ENCODE peak calls at places on chromosomes 1 and 21, in four cellular contexts. X is HT1080, W is AG09319, E is NT2/D1. H is an unnamed sample.

GRCh38 chr1:41503507-41504125 is 19.1 kb upstream of the EDN2 start:
- DNase-seq in E (no peak), X (no peak), W (peak; percentile 38), H (no peak)

GRCh38 chr21:21460979-21461378 is 462.8 kb downstream of the NCAM2 start:
- DNase-seq in E (no peak), X (no peak), W (no peak), H (no peak)

GRCh38 chr1:66533804-66534745 is at the start of gene SGIP1:
- DNase-seq in W (no peak), X (no peak), E (peak; percentile 28), H (peak; percentile 55)

GRCh38 chr1:93816970-93817738 is 61.9 kb downstream of the DNTTIP2 start:
- DNase-seq in E (no peak), X (peak; percentile 90), W (no peak), H (no peak)

GRCh38 chr1:226646026-226646869 is 92.8 kb downstream of the ITPKB start:
- DNase-seq in W (no peak), X (no peak), E (no peak), H (no peak)

GRCh38 chr21:38853421-38853919 is 47.7 kb downstream of the ETS2 start:
- DNase-seq in X (peak; percentile 98), W (no peak), E (no peak), H (no peak)

GRCh38 chr1:204203206-204203767 is 7.0 kb upstream of the KISS1 start:
- DNase-seq in X (no peak), E (no peak), W (no peak), H (no peak)

GRCh38 chr1:211287218-211287617 is 28.1 kb downstream of the RCOR3 start:
- DNase-seq in X (no peak), W (no peak), E (no peak), H (no peak)

GRCh38 chr1:27862671-27863551 is 9.4 kb upstream of the THEMIS2 start:
- DNase-seq in W (peak; percentile 96), E (peak; percentile 46), X (peak; percentile 98), H (peak; percentile 100)

GRCh38 chr1:220528049-220528678 is at the start of gene MARK1:
- DNase-seq in E (peak; percentile 55), X (peak; percentile 60), W (no peak), H (no peak)

GRCh38 chr1:118118469-118118868 is 66.6 kb downstream of the SPAG17 start:
- DNase-seq in W (no peak), X (no peak), E (no peak), H (no peak)

GRCh38 chr1:43953361-43953760 is 6.6 kb downstream of the IPO13 start:
- DNase-seq in E (no peak), W (no peak), X (no peak), H (no peak)

GRCh38 chr1:20322081-20322824 is 31.6 kb downstream of the VWA5B1 start:
- DNase-seq in W (no peak), E (no peak), X (no peak), H (no peak)

GRCh38 chr21:43603641-43604504 is 55.4 kb downstream of the HSF2BP start:
- DNase-seq in E (no peak), X (peak; percentile 53), W (no peak), H (no peak)

GRCh38 chr1:27122652-27123051 is 32.3 kb downstream of the SLC9A1 start:
- DNase-seq in W (no peak), X (peak; percentile 84), E (no peak), H (no peak)

GRCh38 chr21:35711661-35712060 is 348.7 kb downstream of the SETD4 start:
- DNase-seq in E (no peak), X (no peak), W (no peak), H (no peak)

GRCh38 chr1:213564215-213564659 is 423.5 kb upstream of the PROX1 start:
- DNase-seq in W (no peak), X (peak; percentile 27), E (peak; percentile 61), H (no peak)

GRCh38 chr1:100323428-100324106 is 28.7 kb upstream of the CDC14A start:
- DNase-seq in W (no peak), X (no peak), E (no peak), H (no peak)

GRCh38 chr1:27137022-27137542 is 17.8 kb downstream of the SLC9A1 start:
- DNase-seq in W (no peak), X (no peak), E (no peak), H (no peak)

GRCh38 chr1:223097713-223098112 is 45.3 kb downstream of the TLR5 start:
- DNase-seq in X (no peak), W (no peak), E (no peak), H (no peak)

GRCh38 chr21:15018382-15018781 is 46.4 kb downstream of the NRIP1 start:
- DNase-seq in X (no peak), W (no peak), E (no peak), H (no peak)

GRCh38 chr1:203127672-203128611 is at the start of gene ADORA1:
- DNase-seq in W (no peak), X (peak; percentile 46), E (peak; percentile 79), H (no peak)

H was measured in GM04504.